ENCODE peak calls at places on chromosomes 1 and 21, in four cellular contexts. K is ascending aorta, F is astrocyte of the spinal cord, H is epithelial cell of esophagus. G is an unnamed sample.

GRCh38 chr1:174746024-174746808 is 253.5 kb upstream of the CACYBP start:
- DNase-seq in K (no peak), F (no peak), H (no peak), G (no peak)

GRCh38 chr1:24946861-24947658 is 17.0 kb upstream of the RUNX3 start:
- DNase-seq in K (no peak), F (peak; percentile 48), H (no peak), G (no peak)

GRCh38 chr1:171645553-171646336 is 6.7 kb downstream of the MYOC start:
- DNase-seq in K (peak; percentile 90), F (peak; percentile 17), H (no peak), G (peak; percentile 35)

GRCh38 chr1:67771776-67772175 is 61.5 kb downstream of the GNG12 start:
- DNase-seq in K (no peak), F (no peak), H (no peak), G (no peak)

GRCh38 chr1:72034827-72035226 is 247.5 kb downstream of the NEGR1 start:
- DNase-seq in K (no peak), F (no peak), H (no peak), G (no peak)

GRCh38 chr1:79105499-79105898 is 99.0 kb upstream of the ADGRL4 start:
- DNase-seq in K (no peak), F (peak; percentile 11), H (peak; percentile 99), G (no peak)

GRCh38 chr21:35179990-35180557 is 131.0 kb upstream of the RUNX1 start:
- DNase-seq in K (no peak), F (peak; percentile 85), H (peak; percentile 57), G (no peak)

GRCh38 chr1:41935226-41935625 is 16.5 kb upstream of the HIVEP3 start:
- DNase-seq in K (no peak), F (peak; percentile 41), H (no peak), G (no peak)

GRCh38 chr21:44478124-44478800 is 23.0 kb downstream of the LRRC3 start:
- DNase-seq in K (no peak), F (no peak), H (no peak), G (no peak)

GRCh38 chr1:93111561-93111960 is 32.5 kb downstream of the MTF2 start:
- DNase-seq in K (no peak), F (peak; percentile 22), H (no peak), G (no peak)

GRCh38 chr1:66300986-66301451 is 232.9 kb upstream of the SGIP1 start:
- DNase-seq in K (no peak), F (peak; percentile 70), H (no peak), G (no peak)

GRCh38 chr1:53016705-53017104 is 45.3 kb upstream of the PODN start:
- DNase-seq in K (no peak), F (no peak), H (peak; percentile 48), G (no peak)

GRCh38 chr1:11492235-11492634 is 13.3 kb downstream of the DISP3 start:
- DNase-seq in K (peak; percentile 13), F (no peak), H (no peak), G (no peak)

GRCh38 chr1:49045371-49045770 is 268.7 kb upstream of the BEND5 start:
- DNase-seq in K (no peak), F (no peak), H (no peak), G (no peak)

GRCh38 chr1:116857092-116857491 is 52.6 kb upstream of the PTGFRN start:
- DNase-seq in K (no peak), F (no peak), H (no peak), G (no peak)

GRCh38 chr1:21647431-21648373 is 21.5 kb downstream of the RAP1GAP start:
- DNase-seq in K (no peak), F (peak; percentile 41), H (peak; percentile 73), G (no peak)

GRCh38 chr1:26994020-26994745 is 691 bp downstream of the TRNP1 start:
- DNase-seq in K (no peak), F (no peak), H (no peak), G (no peak)

GRCh38 chr1:88462481-88463261 is 221.4 kb upstream of the PKN2 start:
- DNase-seq in K (no peak), F (peak; percentile 32), H (peak; percentile 46), G (peak; percentile 28)

GRCh38 chr21:44991538-44992483 is 52.0 kb downstream of the SLX9 start:
- DNase-seq in K (no peak), F (peak; percentile 48), H (no peak), G (peak; percentile 20)

DNA sequence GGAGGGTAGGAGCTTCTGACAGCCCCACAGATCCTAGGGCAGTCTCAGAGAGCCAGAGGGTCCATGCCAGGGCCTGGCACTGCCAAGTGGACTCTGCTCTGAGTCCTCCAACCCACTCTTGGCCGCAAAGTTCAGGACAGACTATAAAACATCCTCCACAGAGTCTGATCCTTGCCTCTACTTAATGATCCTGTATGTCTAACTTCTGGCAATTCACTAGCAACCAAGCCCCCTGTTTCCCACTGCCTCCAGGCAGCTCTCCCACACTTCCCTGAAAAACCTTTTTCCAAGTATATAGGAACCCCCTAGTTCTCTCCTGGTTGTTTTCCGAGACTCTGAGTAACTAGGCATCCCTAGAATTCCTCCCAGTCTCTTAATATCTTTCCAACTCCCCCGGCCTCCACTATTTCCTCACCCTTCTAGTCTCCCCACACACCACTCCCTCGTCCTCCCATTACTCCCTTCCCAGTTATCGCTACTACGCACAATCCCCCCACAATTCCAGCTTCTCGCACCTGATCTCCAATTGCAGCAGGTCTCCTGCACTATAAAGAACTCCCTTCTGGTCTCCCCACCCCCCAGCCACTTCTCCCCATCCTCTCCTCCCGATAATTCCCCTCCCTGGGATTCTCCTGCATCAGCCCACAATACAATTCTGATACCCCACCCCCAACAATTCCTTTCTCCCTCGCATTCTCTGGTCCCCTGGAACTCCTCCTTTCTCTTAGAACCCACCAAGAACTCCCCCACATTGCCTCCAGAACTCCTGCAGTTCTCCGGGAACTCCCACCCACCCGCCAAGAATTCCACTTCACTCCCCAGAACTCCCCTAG is 574 bp downstream of the IGSF9 start:
- DNase-seq in K (no peak), F (no peak), H (peak; percentile 42), G (no peak)
- H3K4me3 ChIP-seq in K (peak overlapping the region; percentile 51), F (peak overlapping the region; percentile 44), H (peak overlapping the region; percentile 65), G (no peak overlapping the region)

GRCh38 chr1:145891587-145892485 is 6.2 kb upstream of the ANKRD35 start:
- DNase-seq in K (peak; percentile 99), F (peak; percentile 100), H (peak; percentile 99), G (peak; percentile 94)
- TF ChIP-seq CTCF in K (peak; percentile 95), F (peak; percentile 97), H (peak; percentile 95), G (peak; percentile 88)

GRCh38 chr1:28233264-28233606 is 406 bp upstream of the DNAJC8 start:
- DNase-seq in K (no peak), F (no peak), H (no peak), G (no peak)
- H3K4me3 ChIP-seq in K (peak overlapping the region; percentile 82), F (peak overlapping the region; percentile 93), H (peak overlapping the region; percentile 91), G (no peak overlapping the region)

DNA sequence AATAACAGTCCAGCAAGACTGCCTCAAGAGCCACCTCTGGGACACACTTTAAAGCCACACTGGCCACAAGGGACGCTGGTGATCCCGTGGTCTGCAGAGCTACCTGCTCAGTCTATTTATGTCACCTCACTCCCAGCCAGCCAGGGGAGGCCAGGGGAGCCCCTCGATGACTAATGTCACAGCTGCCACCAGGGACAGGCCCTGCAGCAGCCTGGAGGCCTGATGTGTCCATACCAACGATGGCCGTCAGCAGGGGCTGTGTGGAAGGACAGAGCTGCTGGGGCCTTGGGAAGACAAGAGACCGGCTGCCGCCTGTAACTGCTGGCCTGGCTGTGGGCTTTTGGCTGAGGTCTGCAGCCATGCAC is 71.0 kb downstream of the SIK1 start:
- DNase-seq in K (no peak), F (no peak), H (no peak), G (no peak)
- TF ChIP-seq CTCF in K (no peak), F (no peak), H (no peak), G (no peak)

GRCh38 chr1:95582191-95582590 is 348.2 kb downstream of the RWDD3 start:
- DNase-seq in K (no peak), F (no peak), H (no peak), G (no peak)
- H3K4me3 ChIP-seq in K (no peak overlapping the region), F (no peak overlapping the region), H (no peak overlapping the region), G (no peak overlapping the region)

DNA sequence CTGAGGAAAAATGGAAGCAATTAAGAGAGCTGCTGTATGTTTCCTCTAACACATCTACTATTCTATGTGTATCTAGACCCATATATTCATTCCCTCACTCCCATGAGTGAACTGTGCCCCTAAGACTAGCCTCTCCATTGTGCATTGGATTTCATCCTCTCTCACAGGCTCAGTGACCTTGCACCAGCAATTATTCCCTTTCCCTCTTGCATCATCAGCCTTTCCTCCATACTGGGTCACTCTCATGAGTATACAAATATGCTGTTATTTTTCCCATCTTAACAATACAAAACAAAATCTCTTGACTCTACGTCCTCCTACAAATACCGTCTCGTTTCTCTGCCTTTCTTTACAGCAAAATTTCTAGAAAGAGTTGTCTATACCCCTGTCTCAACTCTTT is 29.4 kb upstream of the METTL18 start:
- DNase-seq in K (no peak), F (no peak), H (no peak), G (no peak)
- TF ChIP-seq CTCF in K (no peak), F (no peak), H (no peak), G (no peak)

GRCh38 chr1:13583592-13583963 is at the start of gene PDPN:
- DNase-seq in K (peak; percentile 67), F (peak; percentile 46), H (peak; percentile 29), G (no peak)
- H3K4me3 ChIP-seq in K (peak within 1 kb of the TSS; percentile 31), F (peak within 1 kb of the TSS; percentile 56), H (peak within 1 kb of the TSS; percentile 48), G (no peak within 1 kb of the TSS)

GRCh38 chr1:151171190-151171589 is 4.6 kb downstream of the TMOD4 start:
- DNase-seq in K (no peak), F (no peak), H (no peak), G (no peak)

GRCh38 chr1:151175036-151175741 is 592 bp downstream of the TMOD4 start:
- DNase-seq in K (no peak), F (no peak), H (no peak), G (no peak)

GRCh38 chr1:151176514-151177045 is 799 bp upstream of the TMOD4 start:
- DNase-seq in K (no peak), F (no peak), H (no peak), G (no peak)

DNA sequence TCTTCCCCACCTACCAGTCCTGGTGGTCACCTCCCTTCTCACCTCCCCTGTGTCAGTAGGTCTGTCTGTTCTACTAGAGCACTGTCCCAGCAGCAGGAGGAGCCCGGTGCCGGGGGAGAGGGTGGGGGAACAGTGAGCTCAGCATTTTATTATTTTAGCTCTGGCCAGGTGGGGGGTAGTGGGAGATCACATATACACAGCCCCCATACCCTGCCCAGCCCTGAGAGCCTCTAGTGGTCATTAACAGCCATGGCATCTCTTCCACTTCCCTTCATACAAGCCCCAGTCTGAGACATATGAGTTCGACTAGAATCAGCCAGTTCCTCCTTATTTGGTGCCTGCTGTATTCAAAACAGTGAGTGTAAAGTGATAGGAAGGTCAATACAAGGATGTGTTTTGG is at the start of gene TMOD4:
- DNase-seq in K (no peak), F (peak; percentile 13), H (peak; percentile 25), G (no peak)
- TF ChIP-seq CTCF in K (peak; percentile 20), F (peak; percentile 70), H (peak; percentile 63), G (peak; percentile 13)

GRCh38 chr1:4298333-4298732 is 356.1 kb upstream of the AJAP1 start:
- DNase-seq in K (no peak), F (no peak), H (no peak), G (no peak)
- H3K4me3 ChIP-seq in K (no peak overlapping the region), F (no peak overlapping the region), H (no peak overlapping the region), G (no peak overlapping the region)

DNA sequence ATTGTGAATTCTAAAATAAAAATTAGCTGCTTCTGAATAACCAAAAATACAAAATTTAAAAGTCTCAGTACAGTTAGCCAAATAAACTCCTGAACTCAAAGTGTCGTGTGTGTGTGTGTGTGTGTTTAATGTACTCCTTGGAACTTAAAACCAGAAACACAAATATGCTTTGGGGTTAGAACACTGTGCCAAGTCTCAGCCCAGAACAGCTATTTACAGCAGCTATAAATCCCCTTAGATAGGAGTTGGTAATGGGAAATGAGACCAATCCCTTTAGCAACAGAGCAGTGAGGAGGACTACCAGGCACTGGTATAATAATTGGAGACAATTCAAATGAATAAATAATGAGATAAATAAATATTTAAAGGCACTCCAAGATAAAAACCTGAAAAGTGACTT is 83.1 kb downstream of the PATJ start:
- DNase-seq in K (no peak), F (peak; percentile 53), H (no peak), G (no peak)
- TF ChIP-seq CTCF in K (no peak), F (no peak), H (no peak), G (no peak)

G was measured in mucosa of descending colon.